ENCODE peak calls at places on chromosome 14, in nine cellular contexts. One of them, this sample, is unnamed.

GRCh38 chr14:64637735-64638473 is 66.3 kb upstream of the PLEKHG3 start:
- DNase-seq in suprapubic skin: no peak
- DNase-seq in body of pancreas: no peak
- DNase-seq in upper lobe of right lung: no peak
- DNase-seq in aorta: no peak
- DNase-seq in fibroblast of pulmonary artery: no peak
- DNase-seq in neural progenitor cell: no peak
- DNase-seq in right lobe of liver: no peak
- DNase-seq in transverse colon: no peak
- DNase-seq in this sample: no peak

GRCh38 chr14:106185837-106186233 is 659.5 kb downstream of the TMEM121 start:
- DNase-seq in suprapubic skin: no peak
- DNase-seq in body of pancreas: peak
- DNase-seq in upper lobe of right lung: no peak
- DNase-seq in aorta: no peak
- DNase-seq in fibroblast of pulmonary artery: no peak
- DNase-seq in neural progenitor cell: no peak
- DNase-seq in right lobe of liver: no peak
- DNase-seq in transverse colon: peak
- DNase-seq in this sample: no peak

GRCh38 chr14:75030147-75030546 is 21.1 kb downstream of the MLH3 start:
- DNase-seq in suprapubic skin: no peak
- DNase-seq in body of pancreas: no peak
- DNase-seq in upper lobe of right lung: no peak
- DNase-seq in aorta: no peak
- DNase-seq in fibroblast of pulmonary artery: no peak
- DNase-seq in neural progenitor cell: no peak
- DNase-seq in right lobe of liver: no peak
- DNase-seq in transverse colon: no peak
- DNase-seq in this sample: no peak

GRCh38 chr14:31829256-31829923 is 247.7 kb upstream of the ARHGAP5 start:
- DNase-seq in suprapubic skin: no peak
- DNase-seq in body of pancreas: no peak
- DNase-seq in upper lobe of right lung: no peak
- DNase-seq in aorta: no peak
- DNase-seq in fibroblast of pulmonary artery: peak
- DNase-seq in neural progenitor cell: peak
- DNase-seq in right lobe of liver: no peak
- DNase-seq in transverse colon: no peak
- DNase-seq in this sample: no peak

GRCh38 chr14:102317564-102318248 is 1.8 kb upstream of the ZNF839 start:
- DNase-seq in suprapubic skin: no peak
- DNase-seq in body of pancreas: no peak
- DNase-seq in upper lobe of right lung: no peak
- DNase-seq in aorta: no peak
- DNase-seq in fibroblast of pulmonary artery: peak
- DNase-seq in neural progenitor cell: peak
- DNase-seq in right lobe of liver: no peak
- DNase-seq in transverse colon: peak
- DNase-seq in this sample: no peak

GRCh38 chr14:67260965-67261364 is 19.7 kb downstream of the PALS1 start:
- DNase-seq in suprapubic skin: no peak
- DNase-seq in body of pancreas: no peak
- DNase-seq in upper lobe of right lung: no peak
- DNase-seq in aorta: no peak
- DNase-seq in fibroblast of pulmonary artery: no peak
- DNase-seq in neural progenitor cell: no peak
- DNase-seq in right lobe of liver: no peak
- DNase-seq in transverse colon: no peak
- DNase-seq in this sample: no peak

GRCh38 chr14:49982522-49982951 is 89.7 kb downstream of the ARF6 start:
- DNase-seq in suprapubic skin: peak
- DNase-seq in body of pancreas: no peak
- DNase-seq in upper lobe of right lung: no peak
- DNase-seq in aorta: peak
- DNase-seq in fibroblast of pulmonary artery: peak
- DNase-seq in neural progenitor cell: no peak
- DNase-seq in right lobe of liver: no peak
- DNase-seq in transverse colon: no peak
- DNase-seq in this sample: no peak

GRCh38 chr14:100239840-100240724 is 1.1 kb downstream of the YY1 start:
- DNase-seq in suprapubic skin: peak
- DNase-seq in body of pancreas: peak
- DNase-seq in upper lobe of right lung: peak
- DNase-seq in aorta: peak
- DNase-seq in fibroblast of pulmonary artery: peak
- DNase-seq in neural progenitor cell: peak
- DNase-seq in right lobe of liver: peak
- DNase-seq in transverse colon: peak
- DNase-seq in this sample: peak

GRCh38 chr14:23565626-23566025 is 2.0 kb downstream of the AP1G2 start:
- DNase-seq in suprapubic skin: no peak
- DNase-seq in body of pancreas: no peak
- DNase-seq in upper lobe of right lung: no peak
- DNase-seq in aorta: no peak
- DNase-seq in fibroblast of pulmonary artery: no peak
- DNase-seq in neural progenitor cell: no peak
- DNase-seq in right lobe of liver: no peak
- DNase-seq in transverse colon: no peak
- DNase-seq in this sample: no peak

GRCh38 chr14:66087231-66087630 is 398.9 kb upstream of the CCDC196 start:
- DNase-seq in suprapubic skin: no peak
- DNase-seq in body of pancreas: no peak
- DNase-seq in upper lobe of right lung: no peak
- DNase-seq in aorta: no peak
- DNase-seq in fibroblast of pulmonary artery: peak
- DNase-seq in neural progenitor cell: no peak
- DNase-seq in right lobe of liver: no peak
- DNase-seq in transverse colon: no peak
- DNase-seq in this sample: no peak

GRCh38 chr14:34014936-34015335 is 64.1 kb upstream of the EGLN3 start:
- DNase-seq in suprapubic skin: no peak
- DNase-seq in body of pancreas: no peak
- DNase-seq in upper lobe of right lung: no peak
- DNase-seq in aorta: no peak
- DNase-seq in fibroblast of pulmonary artery: no peak
- DNase-seq in neural progenitor cell: no peak
- DNase-seq in right lobe of liver: no peak
- DNase-seq in transverse colon: no peak
- DNase-seq in this sample: no peak

GRCh38 chr14:34018564-34019244 is 67.8 kb upstream of the EGLN3 start:
- DNase-seq in suprapubic skin: no peak
- DNase-seq in body of pancreas: no peak
- DNase-seq in upper lobe of right lung: no peak
- DNase-seq in aorta: no peak
- DNase-seq in fibroblast of pulmonary artery: peak
- DNase-seq in neural progenitor cell: no peak
- DNase-seq in right lobe of liver: no peak
- DNase-seq in transverse colon: no peak
- DNase-seq in this sample: no peak

GRCh38 chr14:34021096-34021495 is 70.2 kb upstream of the EGLN3 start:
- DNase-seq in suprapubic skin: no peak
- DNase-seq in body of pancreas: peak
- DNase-seq in upper lobe of right lung: no peak
- DNase-seq in aorta: no peak
- DNase-seq in fibroblast of pulmonary artery: no peak
- DNase-seq in neural progenitor cell: no peak
- DNase-seq in right lobe of liver: no peak
- DNase-seq in transverse colon: no peak
- DNase-seq in this sample: no peak

GRCh38 chr14:34020014-34020413 is 69.1 kb upstream of the EGLN3 start:
- DNase-seq in suprapubic skin: no peak
- DNase-seq in body of pancreas: no peak
- DNase-seq in upper lobe of right lung: no peak
- DNase-seq in aorta: no peak
- DNase-seq in fibroblast of pulmonary artery: no peak
- DNase-seq in neural progenitor cell: no peak
- DNase-seq in right lobe of liver: no peak
- DNase-seq in transverse colon: no peak
- DNase-seq in this sample: no peak

GRCh38 chr14:34018125-34018524 is 67.3 kb upstream of the EGLN3 start:
- DNase-seq in suprapubic skin: no peak
- DNase-seq in body of pancreas: no peak
- DNase-seq in upper lobe of right lung: no peak
- DNase-seq in aorta: no peak
- DNase-seq in fibroblast of pulmonary artery: no peak
- DNase-seq in neural progenitor cell: no peak
- DNase-seq in right lobe of liver: no peak
- DNase-seq in transverse colon: no peak
- DNase-seq in this sample: no peak
- H3K4me3 ChIP-seq in suprapubic skin: no peak
- H3K4me3 ChIP-seq in body of pancreas: no peak
- H3K4me3 ChIP-seq in upper lobe of right lung: no peak
- H3K4me3 ChIP-seq in aorta: peak
- H3K4me3 ChIP-seq in fibroblast of pulmonary artery: peak
- H3K4me3 ChIP-seq in neural progenitor cell: no peak
- H3K4me3 ChIP-seq in right lobe of liver: no peak
- H3K4me3 ChIP-seq in transverse colon: no peak
- H3K4me3 ChIP-seq in this sample: no peak

DNA sequence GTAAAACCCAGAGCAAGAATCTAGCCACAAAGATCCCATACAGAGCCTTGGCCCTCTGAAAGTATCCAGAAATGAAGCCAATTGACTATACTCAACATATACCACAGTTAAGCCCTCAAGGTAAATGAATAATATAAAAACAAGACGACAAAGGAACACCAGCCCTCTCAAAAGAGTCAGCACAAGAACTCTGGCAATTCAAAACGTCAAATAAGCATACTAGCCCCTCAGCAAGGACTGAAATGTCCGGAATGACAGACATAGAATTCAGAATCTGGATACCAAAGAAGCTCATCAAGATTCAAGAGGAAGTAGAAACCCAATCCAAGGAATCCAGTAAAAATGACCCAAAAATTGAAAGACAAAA is 49.9 kb downstream of the GTF2A1 start:
- DNase-seq in suprapubic skin: no peak
- DNase-seq in body of pancreas: no peak
- DNase-seq in upper lobe of right lung: no peak
- DNase-seq in aorta: no peak
- DNase-seq in fibroblast of pulmonary artery: no peak
- DNase-seq in neural progenitor cell: no peak
- DNase-seq in right lobe of liver: no peak
- DNase-seq in transverse colon: no peak
- DNase-seq in this sample: no peak
- H3K4me3 ChIP-seq in suprapubic skin: peak
- H3K4me3 ChIP-seq in body of pancreas: no peak
- H3K4me3 ChIP-seq in upper lobe of right lung: peak
- H3K4me3 ChIP-seq in aorta: no peak
- H3K4me3 ChIP-seq in fibroblast of pulmonary artery: peak
- H3K4me3 ChIP-seq in neural progenitor cell: no peak
- H3K4me3 ChIP-seq in right lobe of liver: no peak
- H3K4me3 ChIP-seq in transverse colon: no peak
- H3K4me3 ChIP-seq in this sample: no peak

DNA sequence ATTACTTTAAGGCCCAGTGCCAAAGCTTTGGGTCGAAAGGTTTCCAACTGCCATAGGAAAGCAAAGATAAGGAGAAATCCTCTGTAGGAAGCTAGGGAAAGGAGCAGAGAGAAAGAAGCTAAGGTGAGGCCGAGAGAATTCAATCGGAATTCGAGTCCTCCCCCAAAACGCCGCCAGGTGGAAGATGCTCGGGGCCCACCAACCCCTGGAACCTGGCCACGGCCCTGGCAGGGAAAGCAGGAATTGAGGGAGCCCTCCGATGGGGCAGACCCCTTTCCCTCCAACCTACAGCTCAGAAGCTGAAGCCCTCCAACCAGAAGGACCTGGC is 498 bp downstream of the GMFB start:
- DNase-seq in suprapubic skin: no peak
- DNase-seq in body of pancreas: no peak
- DNase-seq in upper lobe of right lung: no peak
- DNase-seq in aorta: no peak
- DNase-seq in fibroblast of pulmonary artery: no peak
- DNase-seq in neural progenitor cell: no peak
- DNase-seq in right lobe of liver: no peak
- DNase-seq in transverse colon: no peak
- DNase-seq in this sample: no peak
- H3K4me3 ChIP-seq in suprapubic skin: peak
- H3K4me3 ChIP-seq in body of pancreas: peak
- H3K4me3 ChIP-seq in upper lobe of right lung: peak
- H3K4me3 ChIP-seq in aorta: peak
- H3K4me3 ChIP-seq in fibroblast of pulmonary artery: peak
- H3K4me3 ChIP-seq in neural progenitor cell: peak
- H3K4me3 ChIP-seq in right lobe of liver: peak
- H3K4me3 ChIP-seq in transverse colon: peak
- H3K4me3 ChIP-seq in this sample: peak

GRCh38 chr14:104560586-104560945 is 19.0 kb upstream of the C14orf180 start:
- DNase-seq in suprapubic skin: no peak
- DNase-seq in body of pancreas: no peak
- DNase-seq in upper lobe of right lung: no peak
- DNase-seq in aorta: no peak
- DNase-seq in fibroblast of pulmonary artery: no peak
- DNase-seq in neural progenitor cell: no peak
- DNase-seq in right lobe of liver: no peak
- DNase-seq in transverse colon: no peak
- DNase-seq in this sample: no peak

GRCh38 chr14:104559769-104560585 is 19.6 kb upstream of the C14orf180 start:
- DNase-seq in suprapubic skin: no peak
- DNase-seq in body of pancreas: no peak
- DNase-seq in upper lobe of right lung: peak
- DNase-seq in aorta: no peak
- DNase-seq in fibroblast of pulmonary artery: no peak
- DNase-seq in neural progenitor cell: no peak
- DNase-seq in right lobe of liver: peak
- DNase-seq in transverse colon: no peak
- DNase-seq in this sample: no peak

GRCh38 chr14:104562606-104563005 is 17.0 kb upstream of the C14orf180 start:
- DNase-seq in suprapubic skin: no peak
- DNase-seq in body of pancreas: no peak
- DNase-seq in upper lobe of right lung: no peak
- DNase-seq in aorta: no peak
- DNase-seq in fibroblast of pulmonary artery: no peak
- DNase-seq in neural progenitor cell: no peak
- DNase-seq in right lobe of liver: no peak
- DNase-seq in transverse colon: no peak
- DNase-seq in this sample: no peak

GRCh38 chr14:104561661-104562495 is 17.7 kb upstream of the C14orf180 start:
- DNase-seq in suprapubic skin: no peak
- DNase-seq in body of pancreas: no peak
- DNase-seq in upper lobe of right lung: no peak
- DNase-seq in aorta: no peak
- DNase-seq in fibroblast of pulmonary artery: no peak
- DNase-seq in neural progenitor cell: no peak
- DNase-seq in right lobe of liver: no peak
- DNase-seq in transverse colon: no peak
- DNase-seq in this sample: no peak

DNA sequence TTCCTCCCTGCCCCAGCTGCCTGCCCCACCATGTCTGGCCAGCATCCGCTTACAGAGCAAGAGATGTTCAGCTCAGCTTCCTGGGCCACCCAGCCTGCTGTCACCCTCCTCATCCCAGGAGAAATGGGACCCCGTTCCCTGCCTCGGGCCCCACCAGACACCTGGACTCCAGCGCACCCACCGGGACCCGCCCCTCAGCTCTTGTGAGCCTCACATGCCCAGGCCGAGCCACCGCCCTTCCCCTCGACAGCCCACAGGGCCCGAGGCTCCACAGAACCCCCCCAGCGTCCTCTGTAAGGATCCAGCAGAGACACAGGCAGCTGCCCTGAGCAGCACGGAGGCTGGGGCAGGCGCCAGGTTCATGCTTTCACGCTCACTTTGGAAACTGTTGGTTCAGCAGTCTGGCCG is 18.4 kb upstream of the C14orf180 start:
- DNase-seq in suprapubic skin: no peak
- DNase-seq in body of pancreas: no peak
- DNase-seq in upper lobe of right lung: no peak
- DNase-seq in aorta: no peak
- DNase-seq in fibroblast of pulmonary artery: no peak
- DNase-seq in neural progenitor cell: no peak
- DNase-seq in right lobe of liver: no peak
- DNase-seq in transverse colon: no peak
- DNase-seq in this sample: no peak
- H3K4me3 ChIP-seq in suprapubic skin: no peak
- H3K4me3 ChIP-seq in body of pancreas: no peak
- H3K4me3 ChIP-seq in upper lobe of right lung: no peak
- H3K4me3 ChIP-seq in aorta: no peak
- H3K4me3 ChIP-seq in fibroblast of pulmonary artery: no peak
- H3K4me3 ChIP-seq in neural progenitor cell: no peak
- H3K4me3 ChIP-seq in right lobe of liver: no peak
- H3K4me3 ChIP-seq in transverse colon: no peak
- H3K4me3 ChIP-seq in this sample: no peak